ENCODE peak calls at places on chromosomes 16 and 17, in eight cellular contexts. One of them, this sample, is unnamed. For H3K36me3, the result is how much of the 10 kb centered on the place peaks cover.

GRCh38 chr16:66516808-66517585 is 32.9 kb downstream of the TK2 start:
- DNase-seq in HCT116: peak
- DNase-seq in CD4-positive, alpha-beta memory T cell: peak
- DNase-seq in esophagus squamous epithelium: peak
- DNase-seq in BJ: peak
- DNase-seq in neural progenitor cell: peak
- DNase-seq in lung: peak
- DNase-seq in tibial nerve: peak
- DNase-seq in this sample: peak

GRCh38 chr17:40023590-40024292 is 8.5 kb downstream of the CSF3 start:
- DNase-seq in HCT116: no peak
- DNase-seq in CD4-positive, alpha-beta memory T cell: no peak
- DNase-seq in esophagus squamous epithelium: no peak
- DNase-seq in BJ: no peak
- DNase-seq in neural progenitor cell: no peak
- DNase-seq in lung: peak
- DNase-seq in tibial nerve: no peak
- DNase-seq in this sample: no peak

GRCh38 chr17:834136-834535 is 52.0 kb downstream of the MRM3 start:
- DNase-seq in HCT116: no peak
- DNase-seq in CD4-positive, alpha-beta memory T cell: no peak
- DNase-seq in esophagus squamous epithelium: no peak
- DNase-seq in BJ: no peak
- DNase-seq in neural progenitor cell: no peak
- DNase-seq in lung: no peak
- DNase-seq in tibial nerve: no peak
- DNase-seq in this sample: no peak

GRCh38 chr16:24939224-24939623 is 75.9 kb downstream of the ARHGAP17 start:
- DNase-seq in HCT116: no peak
- DNase-seq in CD4-positive, alpha-beta memory T cell: no peak
- DNase-seq in esophagus squamous epithelium: no peak
- DNase-seq in BJ: no peak
- DNase-seq in neural progenitor cell: no peak
- DNase-seq in lung: no peak
- DNase-seq in tibial nerve: no peak
- DNase-seq in this sample: no peak

GRCh38 chr17:3685174-3685812 is 10.7 kb downstream of the P2RX5 start:
- DNase-seq in HCT116: no peak
- DNase-seq in CD4-positive, alpha-beta memory T cell: no peak
- DNase-seq in esophagus squamous epithelium: no peak
- DNase-seq in BJ: no peak
- DNase-seq in neural progenitor cell: no peak
- DNase-seq in lung: no peak
- DNase-seq in tibial nerve: no peak
- DNase-seq in this sample: no peak

GRCh38 chr17:61532818-61533217 is 58.2 kb downstream of the NACA2 start:
- DNase-seq in HCT116: no peak
- DNase-seq in CD4-positive, alpha-beta memory T cell: no peak
- DNase-seq in esophagus squamous epithelium: no peak
- DNase-seq in BJ: no peak
- DNase-seq in neural progenitor cell: no peak
- DNase-seq in lung: no peak
- DNase-seq in tibial nerve: no peak
- DNase-seq in this sample: no peak

GRCh38 chr17:74919440-74920305 is 3.4 kb downstream of the USH1G start:
- DNase-seq in HCT116: no peak
- DNase-seq in CD4-positive, alpha-beta memory T cell: no peak
- DNase-seq in esophagus squamous epithelium: no peak
- DNase-seq in BJ: no peak
- DNase-seq in neural progenitor cell: peak
- DNase-seq in lung: no peak
- DNase-seq in tibial nerve: no peak
- DNase-seq in this sample: no peak

GRCh38 chr17:29723283-29724047 is 100.8 kb upstream of the CORO6 start:
- DNase-seq in HCT116: no peak
- DNase-seq in CD4-positive, alpha-beta memory T cell: peak
- DNase-seq in esophagus squamous epithelium: no peak
- DNase-seq in BJ: no peak
- DNase-seq in neural progenitor cell: no peak
- DNase-seq in lung: no peak
- DNase-seq in tibial nerve: no peak
- DNase-seq in this sample: peak

GRCh38 chr17:600576-601301 is 113.9 kb downstream of the VPS53 start:
- DNase-seq in HCT116: no peak
- DNase-seq in CD4-positive, alpha-beta memory T cell: no peak
- DNase-seq in esophagus squamous epithelium: no peak
- DNase-seq in BJ: no peak
- DNase-seq in neural progenitor cell: no peak
- DNase-seq in lung: no peak
- DNase-seq in tibial nerve: no peak
- DNase-seq in this sample: no peak

GRCh38 chr16:75911896-75912295 is 185.6 kb upstream of the CPHXL start:
- DNase-seq in HCT116: no peak
- DNase-seq in CD4-positive, alpha-beta memory T cell: no peak
- DNase-seq in esophagus squamous epithelium: no peak
- DNase-seq in BJ: no peak
- DNase-seq in neural progenitor cell: no peak
- DNase-seq in lung: no peak
- DNase-seq in tibial nerve: no peak
- DNase-seq in this sample: no peak

GRCh38 chr17:28864991-28865849 is 10.4 kb downstream of the ERAL1 start:
- DNase-seq in HCT116: no peak
- DNase-seq in CD4-positive, alpha-beta memory T cell: no peak
- DNase-seq in esophagus squamous epithelium: no peak
- DNase-seq in BJ: no peak
- DNase-seq in neural progenitor cell: no peak
- DNase-seq in lung: no peak
- DNase-seq in tibial nerve: no peak
- DNase-seq in this sample: no peak

GRCh38 chr16:52561910-52562741 is 15.2 kb upstream of the TOX3 start:
- DNase-seq in HCT116: no peak
- DNase-seq in CD4-positive, alpha-beta memory T cell: no peak
- DNase-seq in esophagus squamous epithelium: no peak
- DNase-seq in BJ: no peak
- DNase-seq in neural progenitor cell: no peak
- DNase-seq in lung: peak
- DNase-seq in tibial nerve: no peak
- DNase-seq in this sample: peak

GRCh38 chr16:12600536-12601256 is 203.0 kb downstream of the CPPED1 start:
- DNase-seq in HCT116: no peak
- DNase-seq in CD4-positive, alpha-beta memory T cell: no peak
- DNase-seq in esophagus squamous epithelium: no peak
- DNase-seq in BJ: no peak
- DNase-seq in neural progenitor cell: no peak
- DNase-seq in lung: no peak
- DNase-seq in tibial nerve: no peak
- DNase-seq in this sample: peak

GRCh38 chr17:309361-309888 is 43.2 kb downstream of the RPH3AL start:
- DNase-seq in HCT116: no peak
- DNase-seq in CD4-positive, alpha-beta memory T cell: no peak
- DNase-seq in esophagus squamous epithelium: no peak
- DNase-seq in BJ: no peak
- DNase-seq in neural progenitor cell: peak
- DNase-seq in lung: no peak
- DNase-seq in tibial nerve: no peak
- DNase-seq in this sample: no peak

GRCh38 chr17:15341385-15341849 is at the start of gene TEKT3:
- DNase-seq in HCT116: no peak
- DNase-seq in CD4-positive, alpha-beta memory T cell: no peak
- DNase-seq in esophagus squamous epithelium: no peak
- DNase-seq in BJ: peak
- DNase-seq in neural progenitor cell: peak
- DNase-seq in lung: peak
- DNase-seq in tibial nerve: peak
- DNase-seq in this sample: peak

DNA sequence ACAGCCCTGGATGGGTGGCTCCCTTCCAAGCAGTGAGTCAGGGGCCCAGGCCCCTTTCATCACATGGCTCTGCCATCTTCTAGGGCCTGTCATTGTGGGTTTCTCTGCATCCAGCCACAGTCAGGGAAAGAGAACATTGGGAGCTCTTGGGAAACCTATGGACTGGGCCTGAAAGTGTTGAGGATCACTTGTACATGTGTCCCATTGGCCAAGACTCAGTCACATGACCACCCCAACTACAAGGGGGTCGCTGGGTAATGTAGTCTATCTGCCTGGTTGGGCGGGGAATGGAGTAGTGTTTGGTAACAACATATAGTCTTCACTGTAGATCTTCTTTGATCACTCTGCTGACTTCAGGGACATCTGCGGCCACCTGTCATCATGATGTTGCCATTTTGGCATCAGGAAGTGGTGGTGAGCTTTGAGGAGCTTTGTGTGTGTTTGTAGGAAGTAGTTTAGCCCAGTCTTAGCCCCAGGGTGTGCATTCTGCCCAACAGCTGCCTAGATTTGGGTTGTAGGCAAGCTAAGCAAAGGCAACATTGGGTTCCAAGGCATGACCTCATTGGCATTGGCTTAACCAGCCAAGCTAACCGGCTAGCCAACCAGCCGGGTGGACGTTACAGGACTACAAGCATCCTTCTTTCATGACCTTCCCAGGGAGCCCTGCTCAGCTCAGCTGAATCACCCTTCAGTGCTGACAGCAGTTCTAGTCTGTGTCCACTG is 178.3 kb downstream of the NTN1 start:
- DNase-seq in HCT116: no peak
- DNase-seq in CD4-positive, alpha-beta memory T cell: no peak
- DNase-seq in esophagus squamous epithelium: no peak
- DNase-seq in BJ: no peak
- DNase-seq in neural progenitor cell: peak
- DNase-seq in lung: no peak
- DNase-seq in tibial nerve: no peak
- DNase-seq in this sample: no peak
- H3K36me3 ChIP-seq in HCT116: under half
- H3K36me3 ChIP-seq in CD4-positive, alpha-beta memory T cell: under half
- H3K36me3 ChIP-seq in esophagus squamous epithelium: under half
- H3K36me3 ChIP-seq in BJ: under half
- H3K36me3 ChIP-seq in neural progenitor cell: under half
- H3K36me3 ChIP-seq in lung: under half
- H3K36me3 ChIP-seq in tibial nerve: under half
- H3K36me3 ChIP-seq in this sample: under half

DNA sequence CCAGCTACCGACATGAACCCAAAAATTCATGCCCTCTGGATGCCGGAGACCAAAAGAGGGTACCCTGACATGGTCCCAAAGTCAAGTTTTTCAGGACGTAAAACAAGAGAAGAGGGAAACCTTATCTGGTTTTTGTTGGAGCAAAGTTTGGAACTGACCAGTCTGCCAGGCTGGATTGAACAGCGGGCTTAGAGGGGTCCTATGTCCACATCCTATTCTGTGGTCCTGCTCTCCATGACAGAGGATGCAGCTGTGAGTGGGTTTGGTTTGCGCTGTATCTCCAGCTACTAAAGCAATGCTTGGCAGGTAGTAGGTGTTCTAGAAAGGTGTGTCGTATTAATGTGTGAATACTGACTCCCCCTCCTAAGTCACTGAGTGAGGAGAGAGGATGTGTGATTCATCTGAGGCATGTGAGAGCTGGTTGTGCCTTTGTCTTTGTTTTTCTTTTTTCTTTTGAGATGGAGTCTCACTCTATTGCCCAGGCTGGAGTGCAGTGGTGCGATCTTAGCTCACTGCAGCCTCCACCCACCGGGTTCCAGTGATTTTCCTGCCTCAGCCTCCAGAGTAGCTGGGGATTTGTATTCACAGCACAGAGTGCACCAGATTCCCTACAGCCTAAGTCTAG is 31.0 kb downstream of the PMM2 start:
- DNase-seq in HCT116: no peak
- DNase-seq in CD4-positive, alpha-beta memory T cell: no peak
- DNase-seq in esophagus squamous epithelium: no peak
- DNase-seq in BJ: no peak
- DNase-seq in neural progenitor cell: no peak
- DNase-seq in lung: no peak
- DNase-seq in tibial nerve: no peak
- DNase-seq in this sample: no peak
- H3K36me3 ChIP-seq in HCT116: under half
- H3K36me3 ChIP-seq in CD4-positive, alpha-beta memory T cell: under half
- H3K36me3 ChIP-seq in esophagus squamous epithelium: under half
- H3K36me3 ChIP-seq in BJ: under half
- H3K36me3 ChIP-seq in neural progenitor cell: under half
- H3K36me3 ChIP-seq in lung: under half
- H3K36me3 ChIP-seq in tibial nerve: under half
- H3K36me3 ChIP-seq in this sample: under half

DNA sequence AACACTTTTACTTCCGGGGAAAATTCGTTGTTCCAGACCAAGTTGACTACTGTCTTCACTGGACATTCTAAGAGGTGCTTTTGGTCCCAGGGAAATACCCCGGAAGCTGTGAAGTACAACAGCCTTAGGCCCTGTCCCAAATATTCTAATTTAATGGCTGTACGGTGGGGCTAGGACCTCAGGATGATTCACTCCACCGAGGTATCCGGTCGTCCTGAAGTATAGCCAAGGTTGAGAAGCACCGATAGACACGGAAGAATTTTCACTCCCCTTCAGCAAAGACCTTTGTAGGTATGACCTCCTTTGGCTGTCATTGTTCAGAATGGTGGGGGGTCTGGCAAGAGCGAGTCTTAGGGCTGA is 34.9 kb upstream of the ARL4D start:
- DNase-seq in HCT116: no peak
- DNase-seq in CD4-positive, alpha-beta memory T cell: no peak
- DNase-seq in esophagus squamous epithelium: no peak
- DNase-seq in BJ: no peak
- DNase-seq in neural progenitor cell: peak
- DNase-seq in lung: no peak
- DNase-seq in tibial nerve: no peak
- DNase-seq in this sample: no peak
- H3K36me3 ChIP-seq in HCT116: under half
- H3K36me3 ChIP-seq in CD4-positive, alpha-beta memory T cell: under half
- H3K36me3 ChIP-seq in esophagus squamous epithelium: under half
- H3K36me3 ChIP-seq in BJ: under half
- H3K36me3 ChIP-seq in neural progenitor cell: under half
- H3K36me3 ChIP-seq in lung: under half
- H3K36me3 ChIP-seq in tibial nerve: under half
- H3K36me3 ChIP-seq in this sample: under half

GRCh38 chr16:30762991-30763725 is 1.0 kb downstream of the RNF40 start:
- DNase-seq in HCT116: no peak
- DNase-seq in CD4-positive, alpha-beta memory T cell: no peak
- DNase-seq in esophagus squamous epithelium: no peak
- DNase-seq in BJ: no peak
- DNase-seq in neural progenitor cell: no peak
- DNase-seq in lung: no peak
- DNase-seq in tibial nerve: no peak
- DNase-seq in this sample: no peak

GRCh38 chr16:30760577-30761426 is 1.1 kb downstream of the CFAP119 start:
- DNase-seq in HCT116: no peak
- DNase-seq in CD4-positive, alpha-beta memory T cell: no peak
- DNase-seq in esophagus squamous epithelium: no peak
- DNase-seq in BJ: no peak
- DNase-seq in neural progenitor cell: no peak
- DNase-seq in lung: no peak
- DNase-seq in tibial nerve: no peak
- DNase-seq in this sample: no peak

GRCh38 chr16:30761928-30762902 is at the start of the genes CFAP119 and RNF40:
- DNase-seq in HCT116: peak
- DNase-seq in CD4-positive, alpha-beta memory T cell: peak
- DNase-seq in esophagus squamous epithelium: peak
- DNase-seq in BJ: peak
- DNase-seq in neural progenitor cell: peak
- DNase-seq in lung: peak
- DNase-seq in tibial nerve: peak
- DNase-seq in this sample: peak

GRCh38 chr16:30760160-30760559 is 1.7 kb downstream of the CFAP119 start:
- DNase-seq in HCT116: no peak
- DNase-seq in CD4-positive, alpha-beta memory T cell: no peak
- DNase-seq in esophagus squamous epithelium: no peak
- DNase-seq in BJ: no peak
- DNase-seq in neural progenitor cell: no peak
- DNase-seq in lung: no peak
- DNase-seq in tibial nerve: no peak
- DNase-seq in this sample: no peak

GRCh38 chr16:30761427-30761927 is 385 bp downstream of the CFAP119 start:
- DNase-seq in HCT116: no peak
- DNase-seq in CD4-positive, alpha-beta memory T cell: peak
- DNase-seq in esophagus squamous epithelium: no peak
- DNase-seq in BJ: no peak
- DNase-seq in neural progenitor cell: peak
- DNase-seq in lung: no peak
- DNase-seq in tibial nerve: no peak
- DNase-seq in this sample: peak
- H3K36me3 ChIP-seq in HCT116: under half
- H3K36me3 ChIP-seq in CD4-positive, alpha-beta memory T cell: under half
- H3K36me3 ChIP-seq in esophagus squamous epithelium: under half
- H3K36me3 ChIP-seq in BJ: under half
- H3K36me3 ChIP-seq in neural progenitor cell: under half
- H3K36me3 ChIP-seq in lung: under half
- H3K36me3 ChIP-seq in tibial nerve: under half
- H3K36me3 ChIP-seq in this sample: under half